ENCODE peak calls at places on chromosomes 3 and 15, in nine cellular contexts. L is IMR-90, Z is heart right ventricle, T is right atrium auricular region, D is psoas muscle, H is ovary, Q is keratinocyte, R is colonic mucosa, P is brain microvascular endothelial cell. C is an unnamed sample.

GRCh38 chr3:44555753-44556152 is 760 bp downstream of the ZKSCAN7 start:
- DNase-seq in Z (no peak), H (no peak), L (peak; percentile 18), R (no peak), D (no peak), P (no peak), T (no peak), Q (no peak), C (peak; percentile 9)

GRCh38 chr3:57959407-57960173 is 48.6 kb upstream of the FLNB start:
- DNase-seq in D (no peak), H (peak; percentile 29), P (peak; percentile 35), L (peak; percentile 47), T (peak; percentile 72), Z (no peak), Q (no peak), R (peak; percentile 69), C (no peak)

GRCh38 chr3:47017504-47018268 is 38.2 kb downstream of the NBEAL2 start:
- DNase-seq in L (peak; percentile 26), R (no peak), D (no peak), Q (no peak), T (no peak), P (peak; percentile 16), H (no peak), Z (no peak), C (no peak)

GRCh38 chr3:20054549-20054987 is 14.3 kb downstream of the KAT2B start:
- DNase-seq in L (peak; percentile 78), T (peak; percentile 71), H (no peak), R (peak; percentile 46), Q (peak; percentile 100), D (peak; percentile 64), P (peak; percentile 52), Z (no peak), C (peak; percentile 84)

GRCh38 chr15:97892167-97892938 is 68.2 kb upstream of the ARRDC4 start:
- DNase-seq in P (no peak), L (no peak), H (no peak), Z (no peak), D (no peak), T (no peak), R (no peak), Q (no peak), C (no peak)

GRCh38 chr15:80695099-80695910 is at the start of gene ABHD17C:
- DNase-seq in L (peak; percentile 53), H (peak; percentile 41), Q (no peak), Z (peak; percentile 75), R (peak; percentile 70), T (no peak), D (peak; percentile 76), P (peak; percentile 37), C (peak; percentile 70)

GRCh38 chr15:63891079-63891762 is 57.5 kb upstream of the HERC1 start:
- DNase-seq in Q (no peak), R (peak; percentile 85), H (peak; percentile 39), T (peak; percentile 89), Z (peak; percentile 81), L (peak; percentile 67), P (peak; percentile 80), D (peak; percentile 86), C (peak; percentile 88)

GRCh38 chr15:49145651-49146609 is 9.5 kb downstream of the COPS2 start:
- DNase-seq in R (peak; percentile 52), H (no peak), Q (no peak), Z (no peak), P (peak; percentile 73), T (no peak), D (no peak), L (peak; percentile 73), C (peak; percentile 58)

GRCh38 chr3:54122046-54122801 is at the start of gene CACNA2D3:
- DNase-seq in H (peak; percentile 71), Z (peak; percentile 74), D (peak; percentile 82), Q (no peak), R (peak; percentile 56), P (no peak), L (no peak), T (no peak), C (peak; percentile 9)

GRCh38 chr3:55531266-55531665 is 44.2 kb upstream of the WNT5A start:
- DNase-seq in L (no peak), T (no peak), D (no peak), P (no peak), R (no peak), H (no peak), Z (no peak), Q (no peak), C (no peak)

GRCh38 chr3:158742861-158743260 is 10.6 kb upstream of the RARRES1 start:
- DNase-seq in H (no peak), Z (no peak), Q (no peak), T (no peak), R (no peak), L (peak; percentile 61), P (no peak), D (no peak), C (no peak)

GRCh38 chr3:3264796-3265195 is 85.3 kb upstream of the CRBN start:
- DNase-seq in R (no peak), Q (no peak), L (no peak), P (no peak), H (no peak), Z (no peak), D (no peak), T (no peak), C (no peak)

GRCh38 chr15:68210821-68211655 is 5.9 kb upstream of the CALML4 start:
- DNase-seq in Q (no peak), D (peak; percentile 81), T (peak; percentile 69), R (peak; percentile 67), Z (peak; percentile 73), H (peak; percentile 72), L (peak; percentile 42), P (no peak), C (peak; percentile 61)

GRCh38 chr3:35322070-35322469 is 317.3 kb upstream of the ARPP21 start:
- DNase-seq in L (no peak), P (peak; percentile 88), D (no peak), H (no peak), Z (no peak), T (no peak), Q (no peak), R (no peak), C (no peak)

GRCh38 chr3:48507256-48508061 is 3.5 kb upstream of the SHISA5 start:
- DNase-seq in D (peak; percentile 76), Q (peak; percentile 85), Z (peak; percentile 39), L (peak; percentile 67), P (peak; percentile 29), T (peak; percentile 61), H (no peak), R (peak; percentile 44), C (peak; percentile 80)

GRCh38 chr3:68059628-68060027 is 405.2 kb upstream of the SUCLG2 start:
- DNase-seq in R (no peak), Q (no peak), D (no peak), P (no peak), H (no peak), Z (no peak), L (no peak), T (no peak), C (no peak)

GRCh38 chr3:33971055-33971454 is 172.6 kb downstream of the PDCD6IP start:
- DNase-seq in Z (no peak), D (no peak), R (no peak), H (no peak), P (no peak), Q (no peak), T (no peak), L (no peak), C (no peak)

GRCh38 chr15:100681335-100681746 is 79.0 kb downstream of the ASB7 start:
- DNase-seq in Z (no peak), H (no peak), T (peak; percentile 82), D (peak; percentile 80), P (no peak), L (no peak), Q (no peak), R (peak; percentile 12), C (no peak)

GRCh38 chr15:34367128-34368081 is at the start of gene LPCAT4:
- DNase-seq in Z (peak; percentile 89), L (peak; percentile 80), R (peak; percentile 93), P (peak; percentile 73), D (peak; percentile 93), H (peak; percentile 83), T (peak; percentile 94), Q (peak; percentile 45), C (peak; percentile 98)

GRCh38 chr15:31435256-31435781 is 108.7 kb downstream of the KLF13 start:
- DNase-seq in Q (peak; percentile 62), P (peak; percentile 70), T (peak; percentile 84), H (peak; percentile 57), R (peak; percentile 87), Z (peak; percentile 82), D (peak; percentile 91), L (peak; percentile 72), C (peak; percentile 97)

GRCh38 chr3:23915537-23916108 is 1.2 kb downstream of the NKIRAS1 start:
- DNase-seq in R (no peak), D (no peak), T (no peak), Z (no peak), H (no peak), L (peak; percentile 64), Q (no peak), P (peak; percentile 42), C (no peak)

GRCh38 chr15:22778796-22779195 is 7.6 kb upstream of the NIPA1 start:
- DNase-seq in H (no peak), Q (no peak), R (no peak), T (no peak), D (no peak), L (no peak), P (no peak), Z (no peak), C (no peak)

DNA sequence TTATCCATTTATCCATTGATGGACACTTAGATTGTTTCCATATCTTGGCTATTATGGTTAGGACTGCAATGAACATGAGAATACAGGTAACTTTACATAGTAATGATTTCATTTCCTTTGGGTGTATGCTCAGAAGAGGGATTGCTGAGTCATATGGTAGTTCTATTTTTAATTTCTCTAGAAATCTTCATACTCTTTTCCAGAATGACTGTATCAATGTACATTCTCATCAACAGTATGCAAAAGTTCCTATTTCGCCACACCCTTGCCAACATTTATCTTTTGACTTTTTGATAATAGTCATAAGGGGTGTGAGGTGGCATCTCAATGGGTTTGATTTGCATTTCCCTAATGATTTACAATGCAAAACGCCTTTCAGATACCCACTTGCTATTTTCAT is 6.2 kb upstream of the NIPA1 start:
- DNase-seq in Z (no peak), P (no peak), Q (no peak), L (no peak), H (no peak), D (no peak), T (no peak), R (no peak), C (peak; percentile 73)
- TF ChIP-seq CTCF in Z (no peak), P (no peak), Q (no peak), L (no peak), H (no peak), D (no peak), T (no peak), R (no peak), C (no peak)

GRCh38 chr3:5750874-5751273 is 563.4 kb downstream of the EDEM1 start:
- DNase-seq in Z (no peak), D (no peak), L (no peak), P (no peak), T (no peak), R (no peak), Q (no peak), H (no peak), C (no peak)
- H3K4me3 ChIP-seq in Z (no peak overlapping the region), D (no peak overlapping the region), L (no peak overlapping the region), P (no peak overlapping the region), T (no peak overlapping the region), R (no peak overlapping the region), Q (no peak overlapping the region), H (no peak overlapping the region), C (no peak overlapping the region)

GRCh38 chr3:192825657-192826200 is 91.9 kb downstream of the MB21D2 start:
- DNase-seq in R (peak; percentile 22), D (no peak), Z (no peak), T (no peak), H (no peak), L (peak; percentile 69), P (no peak), Q (no peak), C (peak; percentile 54)
- TF ChIP-seq CTCF in R (no peak), D (peak; percentile 8), Z (no peak), T (no peak), H (no peak), L (peak; percentile 15), P (peak; percentile 27), Q (peak; percentile 2), C (peak; percentile 1)

GRCh38 chr3:131526801-131527347 is 24.1 kb upstream of the MRPL3 start:
- DNase-seq in P (peak; percentile 34), R (peak; percentile 20), Q (no peak), L (peak; percentile 19), Z (peak; percentile 66), T (no peak), D (peak; percentile 60), H (peak; percentile 43), C (peak; percentile 46)
- H3K4me3 ChIP-seq in P (peak overlapping the region; percentile 51), R (no peak overlapping the region), Q (no peak overlapping the region), L (peak overlapping the region; percentile 22), Z (peak overlapping the region; percentile 34), T (peak overlapping the region; percentile 18), D (peak overlapping the region; percentile 57), H (no peak overlapping the region), C (peak overlapping the region; percentile 35)

C was measured in GM12865.